ENCODE peak calls at places on chromosomes 12 and 14, in four cellular contexts. T is A549, S is transverse colon, N is GM13977. H is an unnamed sample.

GRCh38 chr14:105150368-105151111 is 18.0 kb downstream of the JAG2 start:
- DNase-seq in N (no peak), S (no peak), T (no peak), H (no peak)

GRCh38 chr12:113242018-113242418 is 20.8 kb downstream of the TPCN1 start:
- DNase-seq in N (no peak), T (no peak), S (peak), H (no peak)

GRCh38 chr12:130161261-130162231 is 718 bp upstream of the FZD10 start:
- DNase-seq in N (peak), S (peak), T (no peak), H (peak)

GRCh38 chr14:73058224-73058922 is at the start of gene RBM25:
- DNase-seq in N (peak), T (peak), S (peak), H (peak)

GRCh38 chr14:31510222-31510621 is 22.4 kb upstream of the GPR33 start:
- DNase-seq in S (no peak), N (peak), T (peak), H (no peak)

GRCh38 chr12:47102845-47103666 is 23.3 kb upstream of the AMIGO2 start:
- DNase-seq in T (no peak), N (no peak), S (no peak), H (no peak)

GRCh38 chr12:96121271-96121711 is 72.9 kb upstream of the ELK3 start:
- DNase-seq in T (no peak), S (no peak), N (peak), H (no peak)

GRCh38 chr12:4164591-4165558 is 108.7 kb upstream of the CCND2 start:
- DNase-seq in N (peak), S (peak), T (no peak), H (peak)

GRCh38 chr14:55580401-55581010 is 499 bp downstream of the KTN1 start:
- DNase-seq in N (peak), T (peak), S (peak), H (peak)

GRCh38 chr12:27705263-27705662 is 5.4 kb upstream of the MRPS35 start:
- DNase-seq in T (no peak), N (no peak), S (no peak), H (no peak)

GRCh38 chr12:79834712-79835376 is 100.1 kb downstream of the PPP1R12A start:
- DNase-seq in N (no peak), S (no peak), T (no peak), H (no peak)

GRCh38 chr12:27382924-27383323 is 50.3 kb downstream of the BMAL2 start:
- DNase-seq in T (no peak), N (no peak), S (no peak), H (no peak)

GRCh38 chr12:132130690-132131089 is 13.4 kb downstream of the DDX51 start:
- DNase-seq in T (no peak), S (no peak), N (no peak), H (no peak)

GRCh38 chr12:42696424-42697149 is 107.0 kb upstream of the PRICKLE1 start:
- DNase-seq in T (no peak), S (peak), N (no peak), H (peak)

GRCh38 chr14:51224551-51224950 is 15.5 kb upstream of the TMX1 start:
- DNase-seq in T (no peak), N (no peak), S (no peak), H (no peak)

GRCh38 chr14:104299993-104300761 is 161.8 kb downstream of the KIF26A start:
- DNase-seq in N (no peak), S (no peak), T (no peak), H (no peak)

GRCh38 chr12:40802656-40803055 is 110.4 kb downstream of the CNTN1 start:
- DNase-seq in N (no peak), T (peak), S (no peak), H (no peak)

GRCh38 chr12:4243098-4243795 is 30.3 kb upstream of the CCND2 start:
- DNase-seq in N (no peak), S (no peak), T (no peak), H (no peak)

GRCh38 chr12:132253698-132254480 is 75.5 kb downstream of the GALNT9 start:
- DNase-seq in S (no peak), N (no peak), T (no peak), H (no peak)